ENCODE peak calls at places on chromosomes 4 and X, in nine cellular contexts. J is neural progenitor cell, M is endothelial cell of umbilical vein, S is fibroblast of lung, Y is hepatocyte, H is H9, A is GM12878, Z is GM23248, O is GM23338. G is an unnamed sample. For H3K79me2, the result is how much of the 10 kb centered on the place peaks cover.

GRCh38 chr4:15659768-15660394 is 4.7 kb upstream of the FBXL5 start:
- DNase-seq in J (no peak), Y (peak), S (peak), O (no peak), H (no peak), A (no peak), M (peak), Z (peak), G (no peak)

GRCh38 chr4:56531823-56532222 is 26.2 kb downstream of the ARL9 start:
- DNase-seq in S (no peak), O (no peak), Y (no peak), Z (peak), J (no peak), M (no peak), H (no peak), A (no peak), G (no peak)

GRCh38 chr4:152385551-152385950 is 150.3 kb downstream of the FBXW7 start:
- DNase-seq in J (peak), Y (peak), M (peak), H (no peak), O (peak), A (no peak), Z (peak), S (peak), G (no peak)

GRCh38 chr4:138734746-138735145 is 280.8 kb upstream of the NOCT start:
- DNase-seq in J (no peak), Y (peak), A (no peak), H (no peak), S (peak), O (no peak), M (peak), Z (peak), G (no peak)

GRCh38 chr4:68123525-68123924 is 6.1 kb downstream of the TMPRSS11F start:
- DNase-seq in Y (no peak), Z (no peak), S (no peak), H (no peak), A (no peak), O (no peak), J (no peak), M (no peak), G (no peak)

GRCh38 chrX:23742693-23743622 is at the start of gene ACOT9:
- DNase-seq in A (peak), Z (peak), M (peak), H (peak), Y (peak), J (peak), O (peak), S (peak), G (peak)

GRCh38 chrX:100404851-100405250 is 5.2 kb downstream of the PCDH19 start:
- DNase-seq in M (no peak), J (no peak), S (no peak), Y (no peak), H (no peak), O (no peak), A (no peak), Z (no peak), G (no peak)

GRCh38 chr4:6281436-6282144 is 11.9 kb downstream of the WFS1 start:
- DNase-seq in M (no peak), J (no peak), Z (no peak), Y (no peak), H (no peak), O (no peak), A (no peak), S (no peak), G (no peak)

GRCh38 chr4:40492747-40493146 is 136.9 kb downstream of the RBM47 start:
- DNase-seq in J (no peak), S (no peak), A (no peak), O (no peak), M (no peak), Z (no peak), H (no peak), Y (no peak), G (peak)

GRCh38 chr4:113636438-113636818 is 125.1 kb downstream of the CAMK2D start:
- DNase-seq in J (no peak), H (no peak), Z (no peak), A (no peak), Y (no peak), S (no peak), O (peak), M (no peak), G (peak)

GRCh38 chr4:113636877-113637276 is 124.7 kb downstream of the CAMK2D start:
- DNase-seq in S (peak), J (no peak), Y (no peak), M (no peak), A (no peak), O (no peak), H (no peak), Z (peak), G (peak)

GRCh38 chr4:113639311-113639710 is 122.2 kb downstream of the CAMK2D start:
- DNase-seq in H (no peak), O (no peak), Z (no peak), Y (no peak), A (no peak), S (no peak), J (no peak), M (no peak), G (no peak)

GRCh38 chr4:113637363-113637762 is 124.2 kb downstream of the CAMK2D start:
- DNase-seq in O (no peak), H (no peak), S (peak), J (no peak), Z (peak), M (no peak), A (no peak), Y (no peak), G (no peak)

DNA sequence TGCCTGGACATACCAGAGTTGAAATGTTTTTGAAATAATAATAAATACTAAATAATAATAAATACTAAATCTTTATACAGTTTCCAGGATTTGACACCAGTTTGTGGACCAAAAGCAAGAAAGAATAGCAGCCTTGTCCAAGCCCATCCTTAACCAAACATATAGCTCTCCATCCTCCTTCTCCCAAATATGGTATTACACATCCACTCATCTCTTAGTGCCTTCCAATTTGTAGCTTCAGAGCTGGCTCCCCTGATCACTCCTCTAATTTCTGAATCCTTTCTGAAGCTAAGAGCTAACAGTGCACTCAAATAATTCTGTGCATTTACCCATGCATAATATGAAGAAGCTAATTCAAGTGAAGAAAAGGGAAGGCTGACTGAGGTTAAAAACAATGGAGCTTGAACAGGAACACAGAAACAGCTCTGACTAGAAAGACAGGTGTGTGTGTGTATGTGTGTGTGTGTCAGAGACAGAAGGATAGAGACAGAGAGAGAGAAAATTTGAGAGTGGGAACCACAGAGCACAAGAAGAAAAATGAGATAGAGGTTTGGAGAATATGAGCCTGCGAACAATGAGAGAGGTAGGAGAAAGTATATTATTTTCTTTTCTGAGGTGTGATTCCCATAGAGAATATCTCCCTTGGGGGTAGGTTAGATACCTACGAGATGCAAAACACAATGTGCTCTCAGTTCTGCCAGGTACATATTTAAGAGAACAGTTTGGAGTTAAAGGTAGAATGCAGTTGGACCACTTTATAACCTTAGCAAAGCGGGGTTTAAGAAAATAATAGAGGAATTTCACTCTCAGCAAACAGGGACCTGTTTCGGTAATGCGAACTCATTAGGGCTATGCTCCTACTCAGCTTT is 123.5 kb downstream of the CAMK2D start:
- DNase-seq in A (no peak), O (no peak), J (peak), H (no peak), S (no peak), Z (no peak), M (no peak), Y (no peak), G (no peak)
- H3K79me2 ChIP-seq in A (under half), O (under half), J (under half), H (under half), S (under half), Z (half or more), M (under half), Y (half or more), G (under half)

GRCh38 chr4:7894098-7894676 is 45.5 kb downstream of the AFAP1 start:
- DNase-seq in J (no peak), A (no peak), Y (no peak), O (no peak), H (no peak), S (no peak), M (no peak), Z (no peak), G (no peak)
- H3K79me2 ChIP-seq in J (under half), A (under half), Y (half or more), O (half or more), H (under half), S (half or more), M (half or more), Z (half or more), G (half or more)

GRCh38 chr4:153507679-153508073 is 41.5 kb downstream of the TMEM131L start:
- DNase-seq in J (no peak), Z (no peak), H (no peak), Y (no peak), O (no peak), M (no peak), S (no peak), A (no peak), G (no peak)
- H3K79me2 ChIP-seq in J (under half), Z (under half), H (under half), Y (under half), O (half or more), M (under half), S (under half), A (half or more), G (under half)

DNA sequence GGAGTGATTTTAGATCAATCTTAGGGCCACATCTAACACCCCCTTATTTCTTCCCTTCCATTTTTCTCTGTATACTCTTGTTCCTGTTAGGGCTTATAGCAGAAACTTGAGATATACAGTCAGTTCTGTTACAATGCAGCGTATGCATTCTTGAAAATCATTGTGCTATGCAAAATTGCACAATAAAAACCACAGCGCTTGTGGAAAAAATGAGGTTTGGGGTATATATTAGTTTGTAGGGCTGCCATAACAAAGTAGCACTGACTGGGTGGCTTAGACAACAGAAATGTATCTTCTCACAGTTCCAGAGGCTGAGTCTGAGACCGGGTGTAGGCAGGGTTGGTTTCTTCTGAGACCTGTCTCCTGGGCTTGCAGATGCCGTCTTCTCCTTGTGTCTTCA is 59.0 kb downstream of the WWC2 start:
- DNase-seq in Y (no peak), Z (peak), H (no peak), A (no peak), O (no peak), J (no peak), M (no peak), S (peak), G (no peak)
- H3K79me2 ChIP-seq in Y (half or more), Z (half or more), H (under half), A (under half), O (half or more), J (half or more), M (half or more), S (under half), G (half or more)

GRCh38 chr4:169225812-169226211 is 44.9 kb downstream of the SH3RF1 start:
- DNase-seq in S (no peak), M (peak), Y (no peak), J (no peak), H (no peak), O (no peak), Z (peak), A (no peak), G (no peak)

GRCh38 chr4:169226565-169226964 is 44.2 kb downstream of the SH3RF1 start:
- DNase-seq in S (no peak), Y (no peak), O (no peak), M (no peak), J (no peak), H (no peak), A (no peak), Z (no peak), G (no peak)

GRCh38 chr4:169229571-169230028 is 41.2 kb downstream of the SH3RF1 start:
- DNase-seq in Z (peak), J (no peak), Y (peak), H (no peak), S (peak), A (no peak), M (peak), O (no peak), G (peak)

GRCh38 chr4:169225058-169225751 is 45.6 kb downstream of the SH3RF1 start:
- DNase-seq in J (no peak), Y (peak), M (peak), O (no peak), S (peak), A (no peak), Z (peak), H (no peak), G (peak)

GRCh38 chr4:169228076-169228475 is 42.7 kb downstream of the SH3RF1 start:
- DNase-seq in M (no peak), O (no peak), H (no peak), S (no peak), J (no peak), A (no peak), Y (no peak), Z (no peak), G (no peak)
- H3K79me2 ChIP-seq in M (half or more), O (under half), H (under half), S (under half), J (under half), A (under half), Y (half or more), Z (half or more), G (under half)

GRCh38 chr4:32189130-32189529 is 1469.0 kb downstream of the PCDH7 start:
- DNase-seq in O (no peak), Y (no peak), H (no peak), J (no peak), A (no peak), S (no peak), Z (no peak), M (no peak), G (no peak)

GRCh38 chr4:32189788-32190187 is 1469.6 kb downstream of the PCDH7 start:
- DNase-seq in J (no peak), S (no peak), M (no peak), O (no peak), Y (no peak), Z (no peak), A (no peak), H (no peak), G (no peak)

GRCh38 chr4:32184186-32184585 is 1464.0 kb downstream of the PCDH7 start:
- DNase-seq in J (no peak), S (no peak), O (no peak), H (no peak), M (peak), Z (no peak), A (no peak), Y (no peak), G (no peak)
- H3K79me2 ChIP-seq in J (under half), S (under half), O (under half), H (under half), M (under half), Z (under half), A (under half), Y (under half), G (under half)

DNA sequence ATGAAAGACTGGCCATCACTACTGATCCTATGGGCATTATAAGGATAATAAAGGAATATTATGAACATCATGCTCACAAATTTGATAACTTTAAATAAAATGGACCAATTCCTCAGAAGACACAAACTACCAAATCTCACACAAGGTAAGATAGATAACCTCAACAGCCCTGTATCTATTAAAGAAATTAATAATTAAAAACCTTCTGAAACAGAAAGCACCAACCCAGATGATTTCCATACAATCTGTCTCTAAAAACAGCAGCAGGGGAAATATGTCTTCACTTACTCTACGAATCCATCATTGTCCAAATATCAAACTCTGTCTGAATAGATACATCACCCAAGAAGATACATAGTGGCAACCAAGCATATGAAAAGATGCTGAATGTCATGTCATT is 55.2 kb downstream of the LCORL start:
- DNase-seq in M (no peak), A (no peak), J (no peak), Z (no peak), Y (no peak), O (no peak), H (no peak), S (no peak), G (no peak)
- H3K79me2 ChIP-seq in M (under half), A (under half), J (half or more), Z (under half), Y (under half), O (under half), H (under half), S (under half), G (under half)